ENCODE peak calls at places on chromosomes 2 and 18, in eight cellular contexts. One of them, this sample, is unnamed.

GRCh38 chr2:42492691-42493467 is 903 bp downstream of the KCNG3 start:
- DNase-seq in Karpas-422: no peak
- DNase-seq in cardiac fibroblast: no peak
- DNase-seq in CD8-positive, alpha-beta memory T cell: no peak
- DNase-seq in fibroblast of villous mesenchyme: no peak
- DNase-seq in HL-60: no peak
- DNase-seq in skeletal muscle cell: no peak
- DNase-seq in astrocyte of the spinal cord: no peak
- DNase-seq in this sample: no peak

GRCh38 chr2:42345986-42346385 is 15.0 kb downstream of the COX7A2L start:
- DNase-seq in Karpas-422: no peak
- DNase-seq in cardiac fibroblast: no peak
- DNase-seq in CD8-positive, alpha-beta memory T cell: no peak
- DNase-seq in fibroblast of villous mesenchyme: no peak
- DNase-seq in HL-60: no peak
- DNase-seq in skeletal muscle cell: no peak
- DNase-seq in astrocyte of the spinal cord: no peak
- DNase-seq in this sample: no peak

GRCh38 chr2:217279571-217279970 is 419.7 kb upstream of the TNP1 start:
- DNase-seq in Karpas-422: no peak
- DNase-seq in cardiac fibroblast: peak; percentile 82
- DNase-seq in CD8-positive, alpha-beta memory T cell: no peak
- DNase-seq in fibroblast of villous mesenchyme: peak; percentile 93
- DNase-seq in HL-60: no peak
- DNase-seq in skeletal muscle cell: peak; percentile 94
- DNase-seq in astrocyte of the spinal cord: peak; percentile 92
- DNase-seq in this sample: peak; percentile 85

GRCh38 chr2:111116843-111117665 is 3.7 kb upstream of the BCL2L11 start:
- DNase-seq in Karpas-422: peak; percentile 91
- DNase-seq in cardiac fibroblast: peak; percentile 82
- DNase-seq in CD8-positive, alpha-beta memory T cell: peak; percentile 32
- DNase-seq in fibroblast of villous mesenchyme: peak; percentile 77
- DNase-seq in HL-60: no peak
- DNase-seq in skeletal muscle cell: no peak
- DNase-seq in astrocyte of the spinal cord: peak; percentile 81
- DNase-seq in this sample: peak; percentile 76

GRCh38 chr2:72109904-72110303 is 37.8 kb downstream of the CYP26B1 start:
- DNase-seq in Karpas-422: no peak
- DNase-seq in cardiac fibroblast: no peak
- DNase-seq in CD8-positive, alpha-beta memory T cell: no peak
- DNase-seq in fibroblast of villous mesenchyme: no peak
- DNase-seq in HL-60: no peak
- DNase-seq in skeletal muscle cell: no peak
- DNase-seq in astrocyte of the spinal cord: no peak
- DNase-seq in this sample: no peak

GRCh38 chr2:104853401-104853925 is 452 bp upstream of the POU3F3 start:
- DNase-seq in Karpas-422: no peak
- DNase-seq in cardiac fibroblast: no peak
- DNase-seq in CD8-positive, alpha-beta memory T cell: no peak
- DNase-seq in fibroblast of villous mesenchyme: no peak
- DNase-seq in HL-60: no peak
- DNase-seq in skeletal muscle cell: no peak
- DNase-seq in astrocyte of the spinal cord: no peak
- DNase-seq in this sample: no peak

GRCh38 chr18:44594779-44595467 is 85.8 kb upstream of the SETBP1 start:
- DNase-seq in Karpas-422: no peak
- DNase-seq in cardiac fibroblast: peak; percentile 83
- DNase-seq in CD8-positive, alpha-beta memory T cell: no peak
- DNase-seq in fibroblast of villous mesenchyme: peak; percentile 79
- DNase-seq in HL-60: no peak
- DNase-seq in skeletal muscle cell: peak; percentile 74
- DNase-seq in astrocyte of the spinal cord: peak; percentile 79
- DNase-seq in this sample: peak; percentile 78

GRCh38 chr2:31071741-31072140 is 66.5 kb downstream of the GALNT14 start:
- DNase-seq in Karpas-422: no peak
- DNase-seq in cardiac fibroblast: no peak
- DNase-seq in CD8-positive, alpha-beta memory T cell: no peak
- DNase-seq in fibroblast of villous mesenchyme: no peak
- DNase-seq in HL-60: no peak
- DNase-seq in skeletal muscle cell: no peak
- DNase-seq in astrocyte of the spinal cord: no peak
- DNase-seq in this sample: no peak

GRCh38 chr2:237724811-237725478 is 73.6 kb upstream of the RBM44 start:
- DNase-seq in Karpas-422: no peak
- DNase-seq in cardiac fibroblast: no peak
- DNase-seq in CD8-positive, alpha-beta memory T cell: no peak
- DNase-seq in fibroblast of villous mesenchyme: no peak
- DNase-seq in HL-60: no peak
- DNase-seq in skeletal muscle cell: no peak
- DNase-seq in astrocyte of the spinal cord: no peak
- DNase-seq in this sample: no peak

GRCh38 chr18:48297139-48297538 is 112.0 kb downstream of the ZBTB7C start:
- DNase-seq in Karpas-422: no peak
- DNase-seq in cardiac fibroblast: no peak
- DNase-seq in CD8-positive, alpha-beta memory T cell: no peak
- DNase-seq in fibroblast of villous mesenchyme: no peak
- DNase-seq in HL-60: no peak
- DNase-seq in skeletal muscle cell: no peak
- DNase-seq in astrocyte of the spinal cord: no peak
- DNase-seq in this sample: no peak

GRCh38 chr2:182144780-182145170 is 159.1 kb downstream of the PPP1R1C start:
- DNase-seq in Karpas-422: no peak
- DNase-seq in cardiac fibroblast: peak; percentile 41
- DNase-seq in CD8-positive, alpha-beta memory T cell: no peak
- DNase-seq in fibroblast of villous mesenchyme: no peak
- DNase-seq in HL-60: no peak
- DNase-seq in skeletal muscle cell: no peak
- DNase-seq in astrocyte of the spinal cord: peak; percentile 26
- DNase-seq in this sample: no peak

GRCh38 chr2:199273043-199273647 is 184.6 kb downstream of the SATB2 start:
- DNase-seq in Karpas-422: no peak
- DNase-seq in cardiac fibroblast: peak; percentile 64
- DNase-seq in CD8-positive, alpha-beta memory T cell: no peak
- DNase-seq in fibroblast of villous mesenchyme: peak; percentile 56
- DNase-seq in HL-60: peak; percentile 13
- DNase-seq in skeletal muscle cell: peak; percentile 87
- DNase-seq in astrocyte of the spinal cord: peak; percentile 60
- DNase-seq in this sample: peak; percentile 66

GRCh38 chr2:12440731-12441130 is 276.0 kb upstream of the TRIB2 start:
- DNase-seq in Karpas-422: no peak
- DNase-seq in cardiac fibroblast: no peak
- DNase-seq in CD8-positive, alpha-beta memory T cell: no peak
- DNase-seq in fibroblast of villous mesenchyme: peak; percentile 85
- DNase-seq in HL-60: no peak
- DNase-seq in skeletal muscle cell: no peak
- DNase-seq in astrocyte of the spinal cord: no peak
- DNase-seq in this sample: no peak

GRCh38 chr2:8116661-8117060 is 565.2 kb upstream of the ID2 start:
- DNase-seq in Karpas-422: peak; percentile 72
- DNase-seq in cardiac fibroblast: no peak
- DNase-seq in CD8-positive, alpha-beta memory T cell: no peak
- DNase-seq in fibroblast of villous mesenchyme: no peak
- DNase-seq in HL-60: peak; percentile 55
- DNase-seq in skeletal muscle cell: no peak
- DNase-seq in astrocyte of the spinal cord: no peak
- DNase-seq in this sample: no peak

GRCh38 chr2:88159955-88160415 is 10.2 kb upstream of the THNSL2 start:
- DNase-seq in Karpas-422: peak; percentile 90
- DNase-seq in cardiac fibroblast: peak; percentile 79
- DNase-seq in CD8-positive, alpha-beta memory T cell: peak; percentile 5
- DNase-seq in fibroblast of villous mesenchyme: peak; percentile 76
- DNase-seq in HL-60: peak; percentile 23
- DNase-seq in skeletal muscle cell: no peak
- DNase-seq in astrocyte of the spinal cord: peak; percentile 73
- DNase-seq in this sample: peak; percentile 79

GRCh38 chr2:220076734-220077133 is 449.3 kb downstream of the SLC4A3 start:
- DNase-seq in Karpas-422: no peak
- DNase-seq in cardiac fibroblast: peak; percentile 69
- DNase-seq in CD8-positive, alpha-beta memory T cell: no peak
- DNase-seq in fibroblast of villous mesenchyme: peak; percentile 75
- DNase-seq in HL-60: no peak
- DNase-seq in skeletal muscle cell: peak; percentile 45
- DNase-seq in astrocyte of the spinal cord: peak; percentile 79
- DNase-seq in this sample: peak; percentile 49

GRCh38 chr2:113105047-113105446 is 22.4 kb upstream of the IL1RN start:
- DNase-seq in Karpas-422: no peak
- DNase-seq in cardiac fibroblast: peak; percentile 26
- DNase-seq in CD8-positive, alpha-beta memory T cell: no peak
- DNase-seq in fibroblast of villous mesenchyme: peak; percentile 11
- DNase-seq in HL-60: no peak
- DNase-seq in skeletal muscle cell: no peak
- DNase-seq in astrocyte of the spinal cord: peak; percentile 48
- DNase-seq in this sample: peak; percentile 39

GRCh38 chr2:85181844-85182456 is 48.8 kb downstream of the TCF7L1 start:
- DNase-seq in Karpas-422: no peak
- DNase-seq in cardiac fibroblast: no peak
- DNase-seq in CD8-positive, alpha-beta memory T cell: no peak
- DNase-seq in fibroblast of villous mesenchyme: no peak
- DNase-seq in HL-60: no peak
- DNase-seq in skeletal muscle cell: no peak
- DNase-seq in astrocyte of the spinal cord: no peak
- DNase-seq in this sample: no peak

GRCh38 chr2:9699139-9699823 is 68.5 kb upstream of the YWHAQ start:
- DNase-seq in Karpas-422: no peak
- DNase-seq in cardiac fibroblast: peak; percentile 66
- DNase-seq in CD8-positive, alpha-beta memory T cell: no peak
- DNase-seq in fibroblast of villous mesenchyme: peak; percentile 81
- DNase-seq in HL-60: no peak
- DNase-seq in skeletal muscle cell: peak; percentile 52
- DNase-seq in astrocyte of the spinal cord: peak; percentile 81
- DNase-seq in this sample: peak; percentile 64

GRCh38 chr2:96163768-96164429 is 18.7 kb upstream of the DUSP2 start:
- DNase-seq in Karpas-422: no peak
- DNase-seq in cardiac fibroblast: no peak
- DNase-seq in CD8-positive, alpha-beta memory T cell: peak; percentile 67
- DNase-seq in fibroblast of villous mesenchyme: no peak
- DNase-seq in HL-60: no peak
- DNase-seq in skeletal muscle cell: peak; percentile 59
- DNase-seq in astrocyte of the spinal cord: no peak
- DNase-seq in this sample: peak; percentile 18

GRCh38 chr18:28198588-28198987 is 21.7 kb upstream of the CDH2 start:
- DNase-seq in Karpas-422: no peak
- DNase-seq in cardiac fibroblast: no peak
- DNase-seq in CD8-positive, alpha-beta memory T cell: no peak
- DNase-seq in fibroblast of villous mesenchyme: no peak
- DNase-seq in HL-60: no peak
- DNase-seq in skeletal muscle cell: no peak
- DNase-seq in astrocyte of the spinal cord: no peak
- DNase-seq in this sample: no peak

GRCh38 chr2:15912203-15912602 is 28.1 kb upstream of the MYCN start:
- DNase-seq in Karpas-422: no peak
- DNase-seq in cardiac fibroblast: peak; percentile 59
- DNase-seq in CD8-positive, alpha-beta memory T cell: no peak
- DNase-seq in fibroblast of villous mesenchyme: peak; percentile 83
- DNase-seq in HL-60: no peak
- DNase-seq in skeletal muscle cell: no peak
- DNase-seq in astrocyte of the spinal cord: peak; percentile 61
- DNase-seq in this sample: peak; percentile 72

GRCh38 chr2:42924436-42924897 is 132.1 kb upstream of the HAAO start:
- DNase-seq in Karpas-422: no peak
- DNase-seq in cardiac fibroblast: peak; percentile 98
- DNase-seq in CD8-positive, alpha-beta memory T cell: no peak
- DNase-seq in fibroblast of villous mesenchyme: no peak
- DNase-seq in HL-60: no peak
- DNase-seq in skeletal muscle cell: peak; percentile 94
- DNase-seq in astrocyte of the spinal cord: no peak
- DNase-seq in this sample: peak; percentile 92

GRCh38 chr2:98524168-98524567 is 79.5 kb downstream of the INPP4A start:
- DNase-seq in Karpas-422: no peak
- DNase-seq in cardiac fibroblast: peak; percentile 35
- DNase-seq in CD8-positive, alpha-beta memory T cell: no peak
- DNase-seq in fibroblast of villous mesenchyme: no peak
- DNase-seq in HL-60: no peak
- DNase-seq in skeletal muscle cell: no peak
- DNase-seq in astrocyte of the spinal cord: peak; percentile 63
- DNase-seq in this sample: peak; percentile 50

GRCh38 chr18:60469396-60469795 is 96.8 kb upstream of the MC4R start:
- DNase-seq in Karpas-422: no peak
- DNase-seq in cardiac fibroblast: peak; percentile 3
- DNase-seq in CD8-positive, alpha-beta memory T cell: no peak
- DNase-seq in fibroblast of villous mesenchyme: no peak
- DNase-seq in HL-60: no peak
- DNase-seq in skeletal muscle cell: no peak
- DNase-seq in astrocyte of the spinal cord: no peak
- DNase-seq in this sample: peak; percentile 6
- H3K4me3 ChIP-seq in Karpas-422: no peak overlapping the region
- H3K4me3 ChIP-seq in cardiac fibroblast: no peak overlapping the region
- H3K4me3 ChIP-seq in CD8-positive, alpha-beta memory T cell: no peak overlapping the region
- H3K4me3 ChIP-seq in fibroblast of villous mesenchyme: no peak overlapping the region
- H3K4me3 ChIP-seq in HL-60: no peak overlapping the region
- H3K4me3 ChIP-seq in skeletal muscle cell: no peak overlapping the region
- H3K4me3 ChIP-seq in astrocyte of the spinal cord: no peak overlapping the region
- H3K4me3 ChIP-seq in this sample: no peak overlapping the region

GRCh38 chr18:25866331-25866730 is 224.1 kb downstream of the SS18 start:
- DNase-seq in Karpas-422: no peak
- DNase-seq in cardiac fibroblast: no peak
- DNase-seq in CD8-positive, alpha-beta memory T cell: no peak
- DNase-seq in fibroblast of villous mesenchyme: no peak
- DNase-seq in HL-60: no peak
- DNase-seq in skeletal muscle cell: no peak
- DNase-seq in astrocyte of the spinal cord: no peak
- DNase-seq in this sample: no peak

GRCh38 chr18:25862881-25863600 is 227.4 kb downstream of the SS18 start:
- DNase-seq in Karpas-422: no peak
- DNase-seq in cardiac fibroblast: no peak
- DNase-seq in CD8-positive, alpha-beta memory T cell: no peak
- DNase-seq in fibroblast of villous mesenchyme: peak; percentile 1
- DNase-seq in HL-60: no peak
- DNase-seq in skeletal muscle cell: no peak
- DNase-seq in astrocyte of the spinal cord: no peak
- DNase-seq in this sample: no peak
- H3K4me3 ChIP-seq in Karpas-422: no peak overlapping the region
- H3K4me3 ChIP-seq in cardiac fibroblast: no peak overlapping the region
- H3K4me3 ChIP-seq in CD8-positive, alpha-beta memory T cell: no peak overlapping the region
- H3K4me3 ChIP-seq in fibroblast of villous mesenchyme: no peak overlapping the region
- H3K4me3 ChIP-seq in HL-60: no peak overlapping the region
- H3K4me3 ChIP-seq in skeletal muscle cell: no peak overlapping the region
- H3K4me3 ChIP-seq in astrocyte of the spinal cord: no peak overlapping the region
- H3K4me3 ChIP-seq in this sample: no peak overlapping the region

DNA sequence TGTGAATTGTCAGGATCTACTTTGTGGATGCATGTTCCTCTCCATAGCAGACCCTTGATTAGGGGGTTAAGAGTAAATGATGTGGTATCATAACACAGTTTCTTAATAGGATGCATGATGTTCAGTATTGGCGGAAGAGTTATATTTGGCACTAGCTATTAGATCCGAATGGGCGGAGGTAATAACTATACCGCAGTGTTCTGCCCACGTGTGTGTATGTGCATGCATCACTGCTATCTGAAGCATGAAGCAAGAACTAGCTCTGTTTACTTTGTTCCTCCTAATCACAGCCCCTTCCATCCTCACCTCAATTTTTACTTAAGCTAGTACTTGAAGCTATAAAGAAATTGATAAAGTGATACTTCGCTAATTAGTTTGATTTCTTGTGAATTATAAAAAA is 159.6 kb upstream of the NOSTRIN start:
- DNase-seq in Karpas-422: no peak
- DNase-seq in cardiac fibroblast: no peak
- DNase-seq in CD8-positive, alpha-beta memory T cell: no peak
- DNase-seq in fibroblast of villous mesenchyme: no peak
- DNase-seq in HL-60: no peak
- DNase-seq in skeletal muscle cell: no peak
- DNase-seq in astrocyte of the spinal cord: no peak
- DNase-seq in this sample: no peak
- H3K4me3 ChIP-seq in Karpas-422: no peak overlapping the region
- H3K4me3 ChIP-seq in cardiac fibroblast: no peak overlapping the region
- H3K4me3 ChIP-seq in CD8-positive, alpha-beta memory T cell: no peak overlapping the region
- H3K4me3 ChIP-seq in fibroblast of villous mesenchyme: no peak overlapping the region
- H3K4me3 ChIP-seq in HL-60: no peak overlapping the region
- H3K4me3 ChIP-seq in skeletal muscle cell: no peak overlapping the region
- H3K4me3 ChIP-seq in astrocyte of the spinal cord: no peak overlapping the region
- H3K4me3 ChIP-seq in this sample: no peak overlapping the region

GRCh38 chr2:63047534-63048281 is 2.9 kb upstream of the OTX1 start:
- DNase-seq in Karpas-422: no peak
- DNase-seq in cardiac fibroblast: no peak
- DNase-seq in CD8-positive, alpha-beta memory T cell: no peak
- DNase-seq in fibroblast of villous mesenchyme: no peak
- DNase-seq in HL-60: no peak
- DNase-seq in skeletal muscle cell: no peak
- DNase-seq in astrocyte of the spinal cord: no peak
- DNase-seq in this sample: no peak
- H3K4me3 ChIP-seq in Karpas-422: no peak overlapping the region
- H3K4me3 ChIP-seq in cardiac fibroblast: no peak overlapping the region
- H3K4me3 ChIP-seq in CD8-positive, alpha-beta memory T cell: no peak overlapping the region
- H3K4me3 ChIP-seq in fibroblast of villous mesenchyme: peak overlapping the region; percentile 3
- H3K4me3 ChIP-seq in HL-60: no peak overlapping the region
- H3K4me3 ChIP-seq in skeletal muscle cell: no peak overlapping the region
- H3K4me3 ChIP-seq in astrocyte of the spinal cord: no peak overlapping the region
- H3K4me3 ChIP-seq in this sample: no peak overlapping the region

This sample was measured in fibroblast of pulmonary artery.